ENCODE peak calls at places on chromosomes 11 and 22, in nine cellular contexts. H is uterus, M is A549, D is IMR-90, O is stomach, P is sigmoid colon, Y is ovary, W is body of pancreas, S is transverse colon. N is an unnamed sample. For H3K4me1, the result is how much of the 10 kb centered on the place peaks cover.

GRCh38 chr11:68275721-68276488 is 4.1 kb upstream of the C11orf24 start:
- DNase-seq in D (no peak), P (no peak), H (no peak), O (no peak), M (peak), S (no peak), W (no peak), Y (no peak), N (peak)

GRCh38 chr22:29539105-29539504 is 14.5 kb downstream of the THOC5 start:
- DNase-seq in P (no peak), M (no peak), Y (no peak), H (no peak), S (no peak), D (no peak), O (no peak), W (no peak), N (no peak)

GRCh38 chr11:103546236-103546635 is 437.0 kb downstream of the DYNC2H1 start:
- DNase-seq in W (no peak), O (no peak), H (no peak), S (no peak), P (no peak), D (peak), M (no peak), Y (no peak), N (no peak)

GRCh38 chr11:1930448-1930802 is 10.9 kb downstream of the TNNT3 start:
- DNase-seq in H (no peak), M (no peak), S (no peak), W (no peak), Y (no peak), P (no peak), D (no peak), O (no peak), N (no peak)

GRCh38 chr11:124285610-124286344 is 28.0 kb downstream of the OR8D1 start:
- DNase-seq in D (peak), H (no peak), M (no peak), P (no peak), Y (no peak), O (no peak), W (no peak), S (no peak), N (no peak)

GRCh38 chr11:102831128-102831708 is 12.2 kb downstream of the MMP3 start:
- DNase-seq in O (no peak), D (peak), P (peak), M (peak), W (peak), Y (no peak), S (peak), H (no peak), N (peak)

GRCh38 chr11:3169235-3169951 is 4.3 kb upstream of the OSBPL5 start:
- DNase-seq in D (peak), P (peak), M (peak), H (no peak), S (peak), O (peak), Y (peak), W (peak), N (peak)

GRCh38 chr11:80320765-80321164 is 879.9 kb upstream of the TENM4 start:
- DNase-seq in O (no peak), W (no peak), D (no peak), P (no peak), Y (no peak), S (no peak), M (no peak), H (no peak), N (no peak)

GRCh38 chr11:103842191-103842590 is 194.2 kb upstream of the DDI1 start:
- DNase-seq in M (no peak), D (no peak), S (no peak), H (no peak), Y (peak), P (no peak), O (no peak), W (no peak), N (no peak)

GRCh38 chr11:69075421-69076128 is 26.8 kb downstream of the TPCN2 start:
- DNase-seq in O (peak), M (no peak), D (peak), P (peak), H (peak), W (peak), Y (peak), S (peak), N (no peak)

GRCh38 chr22:33919591-33920501 is at the start of gene LARGE1:
- DNase-seq in D (peak), M (peak), W (peak), O (peak), Y (peak), H (peak), P (peak), S (peak), N (peak)

DNA sequence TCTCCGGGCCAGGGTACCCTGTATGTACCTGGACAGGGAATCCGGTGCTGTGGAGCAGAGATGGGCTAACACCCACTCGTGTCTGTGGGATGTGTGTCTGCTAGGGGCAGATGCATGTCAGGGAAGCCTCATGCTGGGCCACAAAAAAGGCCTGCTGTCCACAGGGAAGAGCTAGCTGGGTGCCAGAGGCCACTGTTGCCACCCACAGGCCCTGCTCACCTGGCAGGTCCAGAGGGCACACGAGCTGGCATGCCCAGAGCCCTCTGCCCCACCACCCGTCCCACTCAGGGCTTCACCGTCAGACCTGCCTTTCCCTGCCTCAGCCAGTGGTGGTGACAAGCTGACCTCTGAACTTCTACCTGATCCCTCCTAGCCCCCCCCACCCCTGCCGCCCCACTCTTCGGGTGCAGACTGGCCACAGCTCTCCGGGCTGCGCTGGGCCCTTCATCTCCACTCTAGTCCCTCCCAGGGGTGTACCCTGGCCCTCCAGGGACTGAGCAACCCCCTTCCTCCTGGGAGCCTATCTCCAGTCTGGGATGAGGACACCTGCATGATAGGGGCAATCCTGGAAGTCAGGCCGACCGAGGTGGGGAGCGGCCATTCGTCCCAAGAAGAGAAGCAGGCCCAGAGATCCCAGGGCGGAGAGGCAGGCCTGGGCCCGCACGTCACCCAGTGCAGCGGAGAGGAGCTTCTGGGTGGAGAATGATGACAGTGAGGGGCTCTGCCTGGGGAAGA is 1.3 kb downstream of the SLC25A22 start:
- DNase-seq in M (no peak), D (no peak), O (no peak), W (no peak), S (peak), H (no peak), Y (no peak), P (no peak), N (peak)
- H3K4me3 ChIP-seq in M (peak), D (peak), O (peak), W (peak), S (peak), H (peak), Y (peak), P (peak), N (peak)

DNA sequence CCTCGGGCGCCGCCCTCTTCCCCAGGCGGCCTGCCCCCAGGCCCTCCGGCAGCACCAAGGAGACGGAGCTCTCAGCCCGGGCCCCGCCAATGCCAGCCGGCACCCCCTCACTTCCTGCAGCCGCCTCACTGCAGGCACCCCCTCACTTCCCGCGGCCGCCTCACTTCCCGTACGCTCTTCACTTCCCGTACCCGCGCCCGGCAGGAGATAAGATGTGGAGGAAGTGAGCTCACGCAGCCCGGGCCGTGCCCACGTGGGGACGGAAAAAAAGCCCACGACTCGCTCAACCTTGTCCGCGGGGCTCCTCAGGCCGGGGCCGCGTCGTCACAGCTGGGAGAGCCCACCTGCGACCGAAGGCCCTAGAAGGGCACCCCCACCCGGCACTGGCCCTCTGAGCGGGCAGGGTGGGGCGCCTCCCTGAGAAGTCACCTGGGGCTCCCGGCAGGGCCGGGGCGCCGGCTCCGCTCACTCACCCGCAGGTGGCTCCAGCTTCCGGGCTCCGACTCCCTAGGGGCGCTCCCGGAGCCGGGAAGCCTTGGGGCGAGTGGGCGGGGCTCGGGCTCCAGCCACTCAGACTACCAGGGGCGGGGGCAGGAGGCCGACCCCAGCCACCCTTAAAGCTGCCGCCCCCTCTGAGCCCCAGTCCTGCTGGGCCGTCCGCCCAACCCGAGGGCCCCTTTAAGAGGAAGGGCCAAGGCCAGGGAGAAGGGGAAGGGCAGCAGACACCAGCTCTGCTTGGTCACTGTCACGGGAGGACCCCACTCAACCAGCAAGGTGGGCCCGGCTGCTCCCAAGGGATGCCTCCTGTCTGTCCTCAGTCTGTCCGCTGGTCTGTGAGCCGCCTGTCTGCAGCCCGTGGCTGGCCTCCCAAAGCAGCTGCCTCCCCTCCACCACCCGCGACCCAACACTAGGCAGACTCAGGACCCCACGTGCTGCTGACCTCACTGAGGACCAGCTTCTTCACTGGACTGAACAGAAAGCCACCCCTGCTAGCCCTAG is 31.4 kb downstream of the PISD start:
- DNase-seq in D (peak), O (peak), M (peak), H (peak), S (peak), Y (peak), P (peak), W (peak), N (peak)
- TF ChIP-seq POLR2A in D (peak), O (no peak), M (peak), H (peak), S (peak), Y (peak), P (no peak), W (peak), N (peak)

DNA sequence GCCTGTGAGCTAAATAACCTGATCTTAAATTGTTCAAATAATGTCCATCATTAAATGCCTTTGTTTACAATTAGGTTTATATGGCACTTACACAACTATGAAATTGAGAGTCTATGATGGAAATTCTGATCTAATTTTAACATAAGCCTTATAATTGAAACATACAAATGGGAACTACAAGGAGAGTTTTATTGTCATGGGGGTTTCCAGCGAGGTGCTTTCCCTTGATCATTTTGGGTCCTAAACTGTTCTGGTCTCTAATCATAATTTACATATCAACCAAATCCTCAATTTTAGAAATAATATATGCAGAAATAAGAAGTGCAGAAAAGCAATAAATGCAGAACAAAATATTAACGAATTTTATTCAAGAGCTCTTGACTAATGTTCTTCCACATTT is 44.9 kb downstream of the RRAS2 start:
- DNase-seq in D (no peak), Y (no peak), P (no peak), H (no peak), M (no peak), S (no peak), O (no peak), W (no peak), N (no peak)
- H3K4me1 ChIP-seq in D (under half), Y (under half), P (half or more), H (under half), M (under half), S (under half), O (under half), W (under half), N (under half)

DNA sequence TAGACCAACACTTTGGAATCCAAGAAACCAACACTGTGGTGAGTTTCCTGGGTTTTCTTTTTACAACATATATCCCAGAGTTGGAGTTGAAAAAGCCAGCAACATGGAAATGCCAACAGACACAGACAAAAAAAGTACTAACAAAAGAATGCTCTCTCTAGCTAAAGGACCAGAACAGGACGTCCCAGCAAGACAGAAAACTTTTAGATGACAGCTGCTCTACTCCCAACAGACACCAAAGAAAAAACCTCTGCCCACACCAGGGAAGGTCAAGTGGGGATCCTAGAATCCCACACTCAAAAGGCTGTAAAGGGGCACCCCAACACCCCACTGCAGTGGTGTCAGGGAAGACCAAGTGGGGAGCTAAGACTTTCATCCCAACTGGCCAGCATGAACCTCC is 23.3 kb downstream of the RRAS2 start:
- DNase-seq in Y (no peak), S (no peak), D (no peak), M (no peak), P (no peak), W (no peak), H (no peak), O (no peak), N (no peak)
- H3K4me3 ChIP-seq in Y (no peak), S (no peak), D (no peak), M (no peak), P (no peak), W (no peak), H (no peak), O (no peak), N (no peak)

GRCh38 chr11:64241430-64242153 is 697 bp downstream of the FKBP2 start:
- DNase-seq in P (peak), O (peak), Y (peak), S (peak), M (peak), D (peak), H (peak), W (peak), N (peak)
- TF ChIP-seq POLR2A in P (peak), O (no peak), Y (peak), S (peak), M (peak), D (peak), H (peak), W (peak), N (peak)

GRCh38 chr11:122731500-122731913 is 76.0 kb downstream of the UBASH3B start:
- DNase-seq in W (no peak), P (no peak), Y (no peak), H (no peak), D (peak), O (no peak), S (no peak), M (peak), N (no peak)

GRCh38 chr11:122733301-122733686 is 77.8 kb downstream of the UBASH3B start:
- DNase-seq in M (peak), D (peak), P (no peak), O (no peak), S (no peak), H (no peak), Y (no peak), W (no peak), N (no peak)

GRCh38 chr11:122727101-122727929 is 71.8 kb downstream of the UBASH3B start:
- DNase-seq in O (no peak), H (no peak), M (no peak), P (no peak), S (peak), Y (no peak), D (no peak), W (no peak), N (no peak)

GRCh38 chr11:122732342-122733300 is 77.1 kb downstream of the UBASH3B start:
- DNase-seq in D (no peak), S (no peak), W (no peak), Y (no peak), H (no peak), O (no peak), P (no peak), M (no peak), N (no peak)

GRCh38 chr11:122729139-122729538 is 73.6 kb downstream of the UBASH3B start:
- DNase-seq in S (no peak), P (no peak), D (no peak), M (no peak), H (no peak), W (no peak), Y (no peak), O (no peak), N (no peak)
- H3K4me1 ChIP-seq in S (under half), P (under half), D (under half), M (half or more), H (under half), W (under half), Y (under half), O (under half), N (under half)

DNA sequence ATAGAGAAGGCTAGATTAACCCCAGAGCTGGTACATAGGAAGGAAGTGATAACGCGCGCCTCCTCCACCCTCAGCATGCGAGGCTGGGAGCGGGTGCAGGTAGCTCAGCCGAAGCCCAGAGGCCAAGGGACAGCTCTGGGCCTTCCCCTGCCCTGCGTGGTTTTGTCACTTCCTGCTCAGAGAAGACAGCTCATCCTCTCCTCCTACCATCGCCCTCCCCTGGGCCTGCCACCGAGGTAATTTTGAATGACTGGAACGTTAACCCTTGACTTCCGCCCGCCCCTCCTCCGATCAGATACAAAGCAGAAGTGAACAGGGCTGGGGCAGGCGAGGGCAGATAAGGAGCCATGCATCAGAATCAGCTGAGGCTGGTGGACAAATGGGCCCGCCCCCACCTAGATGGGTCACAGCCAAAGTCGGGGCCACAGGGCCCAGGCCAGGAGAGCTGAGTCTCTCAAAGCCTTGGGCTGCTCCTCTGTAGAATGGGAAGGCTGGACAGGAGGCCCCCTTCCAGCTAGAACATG is 1.6 kb downstream of the RAC2 start:
- DNase-seq in S (peak), M (no peak), Y (peak), O (peak), W (no peak), D (peak), H (peak), P (peak), N (peak)
- H3K4me3 ChIP-seq in S (peak), M (no peak), Y (no peak), O (peak), W (no peak), D (no peak), H (no peak), P (no peak), N (peak)

N was measured in right lobe of liver.